ENCODE peak calls at places on chromosomes 6 and 20, in six cellular contexts. S, N, C, T, L and E are unnamed samples. For H3K9me3, the result is how much of the 10 kb centered on the place peaks cover.

GRCh38 chr6:111872521-111873177 is 603 bp downstream of the FYN start:
- DNase-seq in S (no peak), N (peak), C (peak), T (peak), L (no peak), E (peak)

GRCh38 chr20:49831770-49832631 is 19.4 kb downstream of the SLC9A8 start:
- DNase-seq in S (no peak), N (no peak), C (no peak), T (no peak), L (no peak), E (no peak)

GRCh38 chr6:25301358-25301757 is 22.2 kb downstream of the CARMIL1 start:
- DNase-seq in S (no peak), N (no peak), C (peak), T (no peak), L (no peak), E (no peak)

GRCh38 chr20:12788936-12789335 is 219.8 kb upstream of the SPTLC3 start:
- DNase-seq in S (no peak), N (no peak), C (no peak), T (no peak), L (no peak), E (no peak)

GRCh38 chr6:53734473-53735299 is 60.1 kb upstream of the LRRC1 start:
- DNase-seq in S (peak), N (peak), C (peak), T (peak), L (peak), E (peak)

GRCh38 chr20:2914160-2914559 is 40.9 kb downstream of the PTPRA start:
- DNase-seq in S (no peak), N (no peak), C (peak), T (no peak), L (peak), E (no peak)

GRCh38 chr6:140394141-140394540 is 1019.7 kb upstream of the CITED2 start:
- DNase-seq in S (no peak), N (peak), C (no peak), T (no peak), L (no peak), E (no peak)

GRCh38 chr6:35468181-35468979 is at the start of gene RPL10A:
- DNase-seq in S (peak), N (peak), C (peak), T (peak), L (peak), E (peak)

GRCh38 chr6:25312703-25313102 is 33.5 kb downstream of the CARMIL1 start:
- DNase-seq in S (peak), N (peak), C (peak), T (no peak), L (peak), E (no peak)

GRCh38 chr20:12970372-12970821 is 38.4 kb upstream of the SPTLC3 start:
- DNase-seq in S (no peak), N (peak), C (peak), T (no peak), L (peak), E (no peak)

GRCh38 chr6:30202366-30202765 is 10.8 kb downstream of the TRIM26 start:
- DNase-seq in S (no peak), N (no peak), C (no peak), T (no peak), L (no peak), E (no peak)

GRCh38 chr20:1336699-1337387 is 7.9 kb upstream of the SDCBP2 start:
- DNase-seq in S (no peak), N (no peak), C (no peak), T (peak), L (no peak), E (peak)

GRCh38 chr20:43459022-43459942 is 1.6 kb downstream of the SRSF6 start:
- DNase-seq in S (no peak), N (peak), C (peak), T (no peak), L (peak), E (no peak)

GRCh38 chr6:158667360-158667981 is 17.6 kb downstream of the SYTL3 start:
- DNase-seq in S (no peak), N (no peak), C (no peak), T (no peak), L (no peak), E (no peak)

GRCh38 chr6:53529324-53530036 is 15.4 kb downstream of the GCLC start:
- DNase-seq in S (no peak), N (no peak), C (no peak), T (no peak), L (no peak), E (no peak)

GRCh38 chr20:35192071-35192872 is 20.4 kb downstream of the PROCR start:
- DNase-seq in S (no peak), N (peak), C (no peak), T (no peak), L (no peak), E (no peak)

GRCh38 chr6:2918936-2919335 is 15.8 kb upstream of the SERPINB9 start:
- DNase-seq in S (no peak), N (no peak), C (no peak), T (no peak), L (no peak), E (no peak)

GRCh38 chr6:87858440-87858839 is 156.4 kb upstream of the AKIRIN2 start:
- DNase-seq in S (no peak), N (no peak), C (no peak), T (no peak), L (no peak), E (no peak)

GRCh38 chr6:135046912-135047311 is 7.7 kb downstream of the HBS1L start:
- DNase-seq in S (no peak), N (no peak), C (no peak), T (no peak), L (no peak), E (no peak)

GRCh38 chr6:2094637-2095036 is 150.8 kb downstream of the GMDS start:
- DNase-seq in S (no peak), N (no peak), C (no peak), T (no peak), L (no peak), E (no peak)

GRCh38 chr6:135219346-135219745 is 38.2 kb downstream of the MYB start:
- DNase-seq in S (no peak), N (no peak), C (no peak), T (no peak), L (no peak), E (no peak)

GRCh38 chr6:111818539-111819226 is 54.6 kb downstream of the FYN start:
- DNase-seq in S (no peak), N (peak), C (no peak), T (no peak), L (no peak), E (no peak)

GRCh38 chr6:112275365-112275764 is 21.0 kb upstream of the LAMA4 start:
- DNase-seq in S (no peak), N (no peak), C (no peak), T (no peak), L (no peak), E (no peak)

GRCh38 chr6:89352329-89353117 is at the start of gene UBE2J1:
- DNase-seq in S (peak), N (peak), C (peak), T (peak), L (peak), E (peak)

GRCh38 chr6:122730775-122731386 is 48.6 kb upstream of the FABP7 start:
- DNase-seq in S (no peak), N (peak), C (peak), T (no peak), L (peak), E (no peak)

GRCh38 chr6:44078795-44079671 is 48.2 kb downstream of the MRPL14 start:
- DNase-seq in S (peak), N (peak), C (peak), T (peak), L (peak), E (peak)

GRCh38 chr6:90493332-90493731 is 93.5 kb downstream of the MAP3K7 start:
- DNase-seq in S (no peak), N (peak), C (no peak), T (no peak), L (no peak), E (no peak)

GRCh38 chr6:169146536-169146935 is 107.1 kb downstream of the THBS2 start:
- DNase-seq in S (no peak), N (no peak), C (no peak), T (no peak), L (no peak), E (no peak)

DNA sequence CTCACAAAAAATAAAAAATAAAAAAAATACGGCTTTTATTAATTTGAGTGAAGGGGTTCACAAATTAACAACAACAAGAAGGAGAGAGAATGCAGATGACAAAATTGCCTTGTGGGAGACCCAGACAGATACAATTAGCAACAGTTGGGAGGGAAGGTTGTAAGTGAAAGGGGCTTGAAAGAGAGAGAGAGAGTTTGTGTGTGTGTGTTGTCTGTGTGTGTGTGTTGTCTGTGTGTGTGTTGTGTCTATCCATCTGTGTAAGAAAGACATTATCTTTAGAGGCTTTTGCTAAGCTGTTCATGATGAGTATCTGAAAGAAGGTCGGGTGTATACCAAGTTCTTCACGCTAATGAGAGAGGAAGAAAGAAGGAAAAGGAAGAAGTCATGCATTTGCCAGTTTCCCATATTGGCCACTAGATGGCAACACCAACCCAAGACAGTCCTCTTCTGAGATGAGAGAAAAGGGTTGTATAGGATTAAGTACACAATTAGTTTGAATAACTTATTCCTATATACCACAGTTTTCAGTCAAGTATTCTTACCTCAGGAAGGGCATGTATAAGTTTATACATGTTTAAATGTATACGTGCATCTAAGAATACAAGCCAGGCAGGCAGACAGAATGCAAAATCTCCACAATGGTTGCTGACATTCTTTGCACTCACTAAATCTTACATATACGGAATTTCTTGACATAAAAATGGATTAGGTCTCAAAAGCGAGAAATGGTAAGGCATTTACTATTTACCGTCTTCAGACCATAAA is 63.7 kb upstream of the CD2AP start:
- DNase-seq in S (peak), N (peak), C (peak), T (no peak), L (peak), E (no peak)
- H3K27ac ChIP-seq in S (no peak), N (no peak), C (peak), T (peak), L (peak), E (no peak)

GRCh38 chr6:129773304-129773703 is 63.3 kb upstream of the ARHGAP18 start:
- DNase-seq in S (no peak), N (no peak), C (no peak), T (no peak), L (no peak), E (no peak)

GRCh38 chr6:129778793-129779192 is 68.8 kb upstream of the ARHGAP18 start:
- DNase-seq in S (no peak), N (no peak), C (no peak), T (no peak), L (no peak), E (no peak)

GRCh38 chr6:129776542-129776941 is 66.6 kb upstream of the ARHGAP18 start:
- DNase-seq in S (no peak), N (no peak), C (no peak), T (no peak), L (no peak), E (no peak)

DNA sequence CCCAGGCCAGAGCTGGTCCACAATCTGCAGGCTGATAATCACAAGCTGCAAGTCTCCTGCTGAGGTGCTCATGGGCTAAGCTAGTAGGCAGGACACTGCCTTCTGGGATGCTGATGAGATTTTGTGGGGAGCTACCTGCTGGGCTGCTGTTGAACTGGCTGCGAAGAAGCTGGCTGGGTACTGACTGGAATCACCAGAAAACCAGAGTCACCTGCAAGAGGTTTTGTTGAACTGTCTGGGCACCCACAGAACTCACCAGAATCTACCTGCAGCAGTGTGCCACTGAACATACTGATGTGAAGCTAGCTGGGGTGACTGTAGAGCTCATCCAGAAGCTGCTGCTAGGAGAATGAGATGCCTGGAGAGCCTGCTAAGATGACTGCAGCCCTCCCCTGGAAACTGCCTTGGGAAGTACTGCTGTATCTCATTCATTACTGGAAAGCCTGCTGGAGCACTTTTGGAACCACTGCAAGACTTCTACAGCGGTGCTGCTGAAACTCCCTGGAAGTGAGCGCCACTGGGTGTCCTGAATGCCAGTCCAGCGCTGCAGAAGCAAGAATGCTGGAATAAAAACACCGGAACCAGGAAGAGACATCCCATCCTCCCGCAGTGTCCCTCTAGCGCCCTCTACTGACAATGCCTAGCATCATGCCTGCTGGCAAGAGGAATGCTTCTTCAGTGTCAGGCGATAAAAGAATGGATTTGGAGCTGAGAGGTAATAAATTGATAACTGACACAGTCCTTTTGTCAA is 64.9 kb upstream of the ARHGAP18 start:
- DNase-seq in S (peak), N (peak), C (peak), T (peak), L (peak), E (peak)
- H3K4me3 ChIP-seq in S (peak), N (peak), C (no peak), T (peak), L (no peak), E (no peak)

GRCh38 chr6:137494967-137495595 is 887 bp upstream of the OLIG3 start:
- DNase-seq in S (no peak), N (no peak), C (no peak), T (no peak), L (no peak), E (no peak)
- H3K9me3 ChIP-seq in S (under half), N (under half), C (under half), T (under half), L (under half), E (under half)

GRCh38 chr6:132341646-132342045 is 59.6 kb downstream of the MOXD1 start:
- DNase-seq in S (no peak), N (no peak), C (no peak), T (no peak), L (no peak), E (no peak)

GRCh38 chr6:132344811-132345210 is 56.5 kb downstream of the MOXD1 start:
- DNase-seq in S (no peak), N (no peak), C (peak), T (no peak), L (no peak), E (no peak)
- H3K27ac ChIP-seq in S (no peak), N (no peak), C (no peak), T (no peak), L (no peak), E (no peak)

DNA sequence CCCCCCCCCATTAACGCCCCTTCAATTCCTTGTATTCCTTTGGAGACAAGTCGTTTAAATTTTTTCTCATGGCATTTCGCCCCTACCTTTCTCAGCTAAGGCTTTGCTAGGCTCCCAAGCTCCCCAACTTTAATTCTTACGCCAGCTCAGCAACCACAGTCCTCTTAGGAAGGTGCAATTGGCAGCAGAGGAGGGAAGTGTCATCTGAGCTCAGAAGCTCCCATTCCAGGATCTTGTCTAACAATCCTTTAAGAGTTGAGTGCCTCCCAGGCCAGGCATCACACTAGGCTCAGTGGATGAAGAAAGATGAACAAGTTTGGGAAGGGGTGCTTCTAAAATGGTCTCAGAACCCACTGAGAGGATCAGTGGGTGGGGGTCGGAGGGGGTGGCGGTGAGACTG is 131.2 kb upstream of the AKAP12 start:
- DNase-seq in S (no peak), N (no peak), C (no peak), T (no peak), L (no peak), E (no peak)
- H3K4me3 ChIP-seq in S (no peak), N (no peak), C (no peak), T (no peak), L (no peak), E (no peak)